ENCODE peak calls at places on chromosomes 13 and 19, in eight cellular contexts. One of them, this sample, is unnamed.

GRCh38 chr13:80224468-80224867 is 116.5 kb downstream of the SPRY2 start:
- DNase-seq in NCI-H1417: no peak
- DNase-seq in neuronal stem cell: no peak
- DNase-seq in NCI-H2107: no peak
- DNase-seq in non-pigmented ciliary epithelial cell: no peak
- DNase-seq in upper lobe of right lung: no peak
- DNase-seq in cardiac fibroblast: peak; percentile 55
- DNase-seq in NCI-H2081: no peak
- DNase-seq in this sample: no peak

GRCh38 chr13:42847891-42848663 is 66.7 kb downstream of the FAM216B start:
- DNase-seq in cardiac fibroblast: peak; percentile 94
- DNase-seq in neuronal stem cell: no peak
- DNase-seq in NCI-H2081: no peak
- DNase-seq in NCI-H2107: no peak
- DNase-seq in upper lobe of right lung: no peak
- DNase-seq in NCI-H1417: no peak
- DNase-seq in non-pigmented ciliary epithelial cell: no peak
- DNase-seq in this sample: no peak

GRCh38 chr19:480016-480855 is 16.1 kb upstream of the MADCAM1 start:
- DNase-seq in neuronal stem cell: peak; percentile 59
- DNase-seq in NCI-H2081: no peak
- DNase-seq in NCI-H2107: no peak
- DNase-seq in non-pigmented ciliary epithelial cell: no peak
- DNase-seq in NCI-H1417: no peak
- DNase-seq in cardiac fibroblast: peak; percentile 72
- DNase-seq in upper lobe of right lung: peak; percentile 90
- DNase-seq in this sample: peak; percentile 87

GRCh38 chr19:10756791-10757190 is 38.9 kb downstream of the DNM2 start:
- DNase-seq in upper lobe of right lung: no peak
- DNase-seq in NCI-H2081: no peak
- DNase-seq in cardiac fibroblast: no peak
- DNase-seq in NCI-H2107: no peak
- DNase-seq in non-pigmented ciliary epithelial cell: no peak
- DNase-seq in NCI-H1417: no peak
- DNase-seq in neuronal stem cell: no peak
- DNase-seq in this sample: no peak

GRCh38 chr13:80502359-80502758 is 161.4 kb upstream of the SPRY2 start:
- DNase-seq in neuronal stem cell: no peak
- DNase-seq in cardiac fibroblast: no peak
- DNase-seq in NCI-H1417: no peak
- DNase-seq in NCI-H2081: no peak
- DNase-seq in upper lobe of right lung: no peak
- DNase-seq in NCI-H2107: no peak
- DNase-seq in non-pigmented ciliary epithelial cell: no peak
- DNase-seq in this sample: no peak

GRCh38 chr13:112814905-112815585 is 125.2 kb downstream of the ATP11A start:
- DNase-seq in NCI-H2107: no peak
- DNase-seq in upper lobe of right lung: peak; percentile 81
- DNase-seq in non-pigmented ciliary epithelial cell: no peak
- DNase-seq in NCI-H1417: no peak
- DNase-seq in NCI-H2081: no peak
- DNase-seq in cardiac fibroblast: peak; percentile 22
- DNase-seq in neuronal stem cell: no peak
- DNase-seq in this sample: no peak

GRCh38 chr19:48963371-48964204 is 1.5 kb upstream of the FTL start:
- DNase-seq in cardiac fibroblast: peak; percentile 78
- DNase-seq in NCI-H1417: no peak
- DNase-seq in upper lobe of right lung: peak; percentile 91
- DNase-seq in NCI-H2107: no peak
- DNase-seq in neuronal stem cell: peak; percentile 48
- DNase-seq in non-pigmented ciliary epithelial cell: no peak
- DNase-seq in NCI-H2081: no peak
- DNase-seq in this sample: peak; percentile 89

GRCh38 chr19:18723871-18724377 is 40.4 kb downstream of the CRTC1 start:
- DNase-seq in NCI-H2081: no peak
- DNase-seq in NCI-H1417: no peak
- DNase-seq in NCI-H2107: no peak
- DNase-seq in non-pigmented ciliary epithelial cell: no peak
- DNase-seq in neuronal stem cell: no peak
- DNase-seq in upper lobe of right lung: no peak
- DNase-seq in cardiac fibroblast: no peak
- DNase-seq in this sample: no peak

GRCh38 chr13:93045836-93046235 is 180.8 kb upstream of the GPC6 start:
- DNase-seq in cardiac fibroblast: no peak
- DNase-seq in NCI-H1417: no peak
- DNase-seq in neuronal stem cell: no peak
- DNase-seq in NCI-H2081: no peak
- DNase-seq in upper lobe of right lung: no peak
- DNase-seq in non-pigmented ciliary epithelial cell: peak; percentile 11
- DNase-seq in NCI-H2107: no peak
- DNase-seq in this sample: no peak

GRCh38 chr13:34513526-34513925 is 428.5 kb upstream of the NBEA start:
- DNase-seq in NCI-H2081: no peak
- DNase-seq in upper lobe of right lung: no peak
- DNase-seq in neuronal stem cell: no peak
- DNase-seq in cardiac fibroblast: no peak
- DNase-seq in NCI-H2107: no peak
- DNase-seq in non-pigmented ciliary epithelial cell: no peak
- DNase-seq in NCI-H1417: no peak
- DNase-seq in this sample: no peak

GRCh38 chr13:112923962-112924361 is 45.1 kb upstream of the MCF2L start:
- DNase-seq in neuronal stem cell: no peak
- DNase-seq in NCI-H2107: no peak
- DNase-seq in cardiac fibroblast: no peak
- DNase-seq in NCI-H2081: no peak
- DNase-seq in upper lobe of right lung: no peak
- DNase-seq in non-pigmented ciliary epithelial cell: no peak
- DNase-seq in NCI-H1417: no peak
- DNase-seq in this sample: no peak

GRCh38 chr19:13051581-13052165 is 51.0 kb downstream of the LYL1 start:
- DNase-seq in NCI-H2107: peak; percentile 61
- DNase-seq in NCI-H1417: peak; percentile 91
- DNase-seq in upper lobe of right lung: peak; percentile 93
- DNase-seq in cardiac fibroblast: peak; percentile 34
- DNase-seq in non-pigmented ciliary epithelial cell: no peak
- DNase-seq in NCI-H2081: peak; percentile 14
- DNase-seq in neuronal stem cell: peak; percentile 97
- DNase-seq in this sample: peak; percentile 95

GRCh38 chr13:109764474-109765292 is 21.7 kb downstream of the IRS2 start:
- DNase-seq in NCI-H2107: peak; percentile 53
- DNase-seq in NCI-H1417: peak; percentile 49
- DNase-seq in NCI-H2081: no peak
- DNase-seq in neuronal stem cell: no peak
- DNase-seq in cardiac fibroblast: peak; percentile 43
- DNase-seq in upper lobe of right lung: no peak
- DNase-seq in non-pigmented ciliary epithelial cell: no peak
- DNase-seq in this sample: peak; percentile 12

GRCh38 chr13:106349080-106349841 is 186.2 kb downstream of the EFNB2 start:
- DNase-seq in NCI-H1417: peak; percentile 96
- DNase-seq in non-pigmented ciliary epithelial cell: no peak
- DNase-seq in neuronal stem cell: peak; percentile 38
- DNase-seq in cardiac fibroblast: no peak
- DNase-seq in NCI-H2107: no peak
- DNase-seq in upper lobe of right lung: peak; percentile 69
- DNase-seq in NCI-H2081: peak; percentile 95
- DNase-seq in this sample: peak; percentile 62

GRCh38 chr19:48695743-48696352 is at the start of gene FUT2:
- DNase-seq in non-pigmented ciliary epithelial cell: no peak
- DNase-seq in NCI-H1417: peak; percentile 56
- DNase-seq in neuronal stem cell: no peak
- DNase-seq in cardiac fibroblast: no peak
- DNase-seq in NCI-H2081: peak; percentile 81
- DNase-seq in NCI-H2107: peak; percentile 20
- DNase-seq in upper lobe of right lung: no peak
- DNase-seq in this sample: peak; percentile 86

GRCh38 chr19:46951236-46951986 is 68.2 kb upstream of the NPAS1 start:
- DNase-seq in NCI-H1417: peak; percentile 9
- DNase-seq in NCI-H2107: no peak
- DNase-seq in non-pigmented ciliary epithelial cell: no peak
- DNase-seq in upper lobe of right lung: no peak
- DNase-seq in cardiac fibroblast: peak; percentile 91
- DNase-seq in neuronal stem cell: no peak
- DNase-seq in NCI-H2081: peak; percentile 10
- DNase-seq in this sample: no peak

GRCh38 chr19:11736696-11737095 is 2.0 kb downstream of the ZNF823 start:
- DNase-seq in neuronal stem cell: no peak
- DNase-seq in NCI-H1417: no peak
- DNase-seq in NCI-H2081: no peak
- DNase-seq in cardiac fibroblast: peak; percentile 86
- DNase-seq in non-pigmented ciliary epithelial cell: no peak
- DNase-seq in NCI-H2107: no peak
- DNase-seq in upper lobe of right lung: no peak
- DNase-seq in this sample: peak; percentile 3

GRCh38 chr13:97192166-97192565 is 30.0 kb upstream of the MBNL2 start:
- DNase-seq in cardiac fibroblast: no peak
- DNase-seq in neuronal stem cell: no peak
- DNase-seq in NCI-H2107: no peak
- DNase-seq in NCI-H2081: no peak
- DNase-seq in NCI-H1417: no peak
- DNase-seq in non-pigmented ciliary epithelial cell: no peak
- DNase-seq in upper lobe of right lung: no peak
- DNase-seq in this sample: no peak

GRCh38 chr13:93800342-93800741 is 573.7 kb downstream of the GPC6 start:
- DNase-seq in NCI-H1417: no peak
- DNase-seq in upper lobe of right lung: no peak
- DNase-seq in NCI-H2081: no peak
- DNase-seq in cardiac fibroblast: no peak
- DNase-seq in NCI-H2107: no peak
- DNase-seq in non-pigmented ciliary epithelial cell: no peak
- DNase-seq in neuronal stem cell: no peak
- DNase-seq in this sample: no peak

GRCh38 chr19:46615966-46616365 is 8.9 kb downstream of the PTGIR start:
- DNase-seq in NCI-H2081: no peak
- DNase-seq in cardiac fibroblast: no peak
- DNase-seq in NCI-H2107: no peak
- DNase-seq in neuronal stem cell: no peak
- DNase-seq in non-pigmented ciliary epithelial cell: no peak
- DNase-seq in NCI-H1417: no peak
- DNase-seq in upper lobe of right lung: no peak
- DNase-seq in this sample: no peak

GRCh38 chr13:48400820-48401219 is 12.1 kb downstream of the LPAR6 start:
- DNase-seq in non-pigmented ciliary epithelial cell: peak; percentile 48
- DNase-seq in NCI-H2081: no peak
- DNase-seq in neuronal stem cell: no peak
- DNase-seq in NCI-H2107: no peak
- DNase-seq in NCI-H1417: peak; percentile 19
- DNase-seq in cardiac fibroblast: peak; percentile 86
- DNase-seq in upper lobe of right lung: no peak
- DNase-seq in this sample: no peak

GRCh38 chr19:11418518-11419506 is at the start of gene RGL3:
- DNase-seq in NCI-H2107: no peak
- DNase-seq in cardiac fibroblast: no peak
- DNase-seq in upper lobe of right lung: peak; percentile 85
- DNase-seq in NCI-H2081: peak; percentile 86
- DNase-seq in non-pigmented ciliary epithelial cell: no peak
- DNase-seq in NCI-H1417: peak; percentile 91
- DNase-seq in neuronal stem cell: no peak
- DNase-seq in this sample: peak; percentile 95

GRCh38 chr19:39918183-39918651 is 16.2 kb downstream of the FCGBP start:
- DNase-seq in NCI-H1417: no peak
- DNase-seq in non-pigmented ciliary epithelial cell: no peak
- DNase-seq in cardiac fibroblast: no peak
- DNase-seq in NCI-H2081: no peak
- DNase-seq in upper lobe of right lung: peak; percentile 61
- DNase-seq in NCI-H2107: no peak
- DNase-seq in neuronal stem cell: no peak
- DNase-seq in this sample: no peak

GRCh38 chr19:19335408-19336158 is 15.0 kb downstream of the MAU2 start:
- DNase-seq in NCI-H2081: no peak
- DNase-seq in NCI-H2107: no peak
- DNase-seq in upper lobe of right lung: no peak
- DNase-seq in neuronal stem cell: no peak
- DNase-seq in cardiac fibroblast: no peak
- DNase-seq in non-pigmented ciliary epithelial cell: no peak
- DNase-seq in NCI-H1417: no peak
- DNase-seq in this sample: no peak

GRCh38 chr19:39399684-39400465 is 6.8 kb upstream of the ZFP36 start:
- DNase-seq in cardiac fibroblast: no peak
- DNase-seq in upper lobe of right lung: no peak
- DNase-seq in NCI-H2081: no peak
- DNase-seq in non-pigmented ciliary epithelial cell: no peak
- DNase-seq in NCI-H1417: no peak
- DNase-seq in neuronal stem cell: no peak
- DNase-seq in NCI-H2107: no peak
- DNase-seq in this sample: no peak

GRCh38 chr13:79481685-79482052 is 714 bp downstream of the NDFIP2 start:
- DNase-seq in upper lobe of right lung: no peak
- DNase-seq in cardiac fibroblast: no peak
- DNase-seq in NCI-H1417: no peak
- DNase-seq in non-pigmented ciliary epithelial cell: no peak
- DNase-seq in neuronal stem cell: no peak
- DNase-seq in NCI-H2107: no peak
- DNase-seq in NCI-H2081: peak; percentile 34
- DNase-seq in this sample: no peak

GRCh38 chr13:33999830-34000605 is 182.1 kb downstream of the RFC3 start:
- DNase-seq in NCI-H2081: peak; percentile 71
- DNase-seq in NCI-H2107: no peak
- DNase-seq in NCI-H1417: peak; percentile 62
- DNase-seq in non-pigmented ciliary epithelial cell: no peak
- DNase-seq in cardiac fibroblast: no peak
- DNase-seq in neuronal stem cell: no peak
- DNase-seq in upper lobe of right lung: no peak
- DNase-seq in this sample: no peak

GRCh38 chr19:18000981-18001836 is 6.8 kb upstream of the ARRDC2 start:
- DNase-seq in cardiac fibroblast: peak; percentile 90
- DNase-seq in upper lobe of right lung: peak; percentile 96
- DNase-seq in NCI-H2107: peak; percentile 16
- DNase-seq in neuronal stem cell: no peak
- DNase-seq in non-pigmented ciliary epithelial cell: no peak
- DNase-seq in NCI-H1417: peak; percentile 81
- DNase-seq in NCI-H2081: peak; percentile 78
- DNase-seq in this sample: peak; percentile 87

GRCh38 chr13:45516757-45517156 is 52.0 kb downstream of the COG3 start:
- DNase-seq in cardiac fibroblast: no peak
- DNase-seq in neuronal stem cell: no peak
- DNase-seq in NCI-H1417: no peak
- DNase-seq in NCI-H2107: no peak
- DNase-seq in NCI-H2081: no peak
- DNase-seq in non-pigmented ciliary epithelial cell: no peak
- DNase-seq in upper lobe of right lung: no peak
- DNase-seq in this sample: no peak

GRCh38 chr19:3642987-3643386 is 16.4 kb upstream of the CACTIN start:
- DNase-seq in cardiac fibroblast: no peak
- DNase-seq in NCI-H2107: no peak
- DNase-seq in upper lobe of right lung: no peak
- DNase-seq in NCI-H2081: no peak
- DNase-seq in neuronal stem cell: no peak
- DNase-seq in non-pigmented ciliary epithelial cell: no peak
- DNase-seq in NCI-H1417: peak; percentile 40
- DNase-seq in this sample: peak; percentile 58

GRCh38 chr13:90717451-90717936 is 630.0 kb upstream of the MIR17HG start:
- DNase-seq in NCI-H1417: no peak
- DNase-seq in NCI-H2107: no peak
- DNase-seq in non-pigmented ciliary epithelial cell: peak; percentile 72
- DNase-seq in NCI-H2081: no peak
- DNase-seq in cardiac fibroblast: peak; percentile 80
- DNase-seq in neuronal stem cell: peak; percentile 72
- DNase-seq in upper lobe of right lung: no peak
- DNase-seq in this sample: peak; percentile 49

GRCh38 chr13:114008964-114009589 is 35.2 kb upstream of the C13orf46 start:
- DNase-seq in upper lobe of right lung: no peak
- DNase-seq in non-pigmented ciliary epithelial cell: no peak
- DNase-seq in cardiac fibroblast: no peak
- DNase-seq in NCI-H2081: no peak
- DNase-seq in NCI-H2107: no peak
- DNase-seq in neuronal stem cell: no peak
- DNase-seq in NCI-H1417: no peak
- DNase-seq in this sample: no peak

GRCh38 chr13:37360556-37360955 is 238.0 kb downstream of the POSTN start:
- DNase-seq in NCI-H1417: no peak
- DNase-seq in non-pigmented ciliary epithelial cell: no peak
- DNase-seq in upper lobe of right lung: no peak
- DNase-seq in NCI-H2107: no peak
- DNase-seq in neuronal stem cell: no peak
- DNase-seq in cardiac fibroblast: peak; percentile 69
- DNase-seq in NCI-H2081: no peak
- DNase-seq in this sample: no peak

GRCh38 chr19:19053508-19054314 is 10.1 kb upstream of the SLC25A42 start:
- DNase-seq in NCI-H2081: peak; percentile 28
- DNase-seq in non-pigmented ciliary epithelial cell: no peak
- DNase-seq in neuronal stem cell: peak; percentile 59
- DNase-seq in NCI-H2107: peak; percentile 26
- DNase-seq in cardiac fibroblast: peak; percentile 58
- DNase-seq in NCI-H1417: peak; percentile 58
- DNase-seq in upper lobe of right lung: peak; percentile 86
- DNase-seq in this sample: peak; percentile 89